ENCODE peak calls at places on chromosomes 3 and 15, in eight cellular contexts. One of them, this sample, is unnamed. For H3K36me3 and H3K27me3, the result is how much of the 10 kb centered on the place peaks cover.

GRCh38 chr15:82919231-82919886 is 33.2 kb downstream of the HOMER2 start:
- DNase-seq in adrenal gland: peak
- DNase-seq in SJSA1: no peak
- DNase-seq in aorta: no peak
- DNase-seq in PC-3: peak
- DNase-seq in astrocyte: no peak
- DNase-seq in GM23248: no peak
- DNase-seq in heart left ventricle: no peak
- DNase-seq in this sample: no peak

GRCh38 chr3:182484682-182485081 is 308.6 kb upstream of the ATP11B start:
- DNase-seq in adrenal gland: no peak
- DNase-seq in SJSA1: no peak
- DNase-seq in aorta: no peak
- DNase-seq in PC-3: no peak
- DNase-seq in astrocyte: no peak
- DNase-seq in GM23248: no peak
- DNase-seq in heart left ventricle: no peak
- DNase-seq in this sample: no peak

GRCh38 chr3:181558870-181559269 is 152.9 kb upstream of the SOX2 start:
- DNase-seq in adrenal gland: no peak
- DNase-seq in SJSA1: no peak
- DNase-seq in aorta: no peak
- DNase-seq in PC-3: no peak
- DNase-seq in astrocyte: peak
- DNase-seq in GM23248: no peak
- DNase-seq in heart left ventricle: no peak
- DNase-seq in this sample: no peak

GRCh38 chr3:89948008-89948407 is 840.6 kb downstream of the EPHA3 start:
- DNase-seq in adrenal gland: no peak
- DNase-seq in SJSA1: no peak
- DNase-seq in aorta: no peak
- DNase-seq in PC-3: no peak
- DNase-seq in astrocyte: no peak
- DNase-seq in GM23248: no peak
- DNase-seq in heart left ventricle: no peak
- DNase-seq in this sample: no peak

GRCh38 chr15:68639926-68640600 is 61.3 kb downstream of the CORO2B start:
- DNase-seq in adrenal gland: no peak
- DNase-seq in SJSA1: no peak
- DNase-seq in aorta: no peak
- DNase-seq in PC-3: peak
- DNase-seq in astrocyte: no peak
- DNase-seq in GM23248: peak
- DNase-seq in heart left ventricle: no peak
- DNase-seq in this sample: no peak

GRCh38 chr3:56802793-56803192 is 1.0 kb upstream of the ARHGEF3 start:
- DNase-seq in adrenal gland: no peak
- DNase-seq in SJSA1: no peak
- DNase-seq in aorta: no peak
- DNase-seq in PC-3: no peak
- DNase-seq in astrocyte: no peak
- DNase-seq in GM23248: no peak
- DNase-seq in heart left ventricle: no peak
- DNase-seq in this sample: no peak

GRCh38 chr3:182382112-182382857 is 411.0 kb upstream of the ATP11B start:
- DNase-seq in adrenal gland: no peak
- DNase-seq in SJSA1: no peak
- DNase-seq in aorta: no peak
- DNase-seq in PC-3: no peak
- DNase-seq in astrocyte: no peak
- DNase-seq in GM23248: no peak
- DNase-seq in heart left ventricle: no peak
- DNase-seq in this sample: no peak

GRCh38 chr3:52238761-52239701 is at the start of gene TWF2:
- DNase-seq in adrenal gland: peak
- DNase-seq in SJSA1: peak
- DNase-seq in aorta: peak
- DNase-seq in PC-3: peak
- DNase-seq in astrocyte: peak
- DNase-seq in GM23248: peak
- DNase-seq in heart left ventricle: peak
- DNase-seq in this sample: peak

GRCh38 chr3:60594025-60594424 is 657.2 kb downstream of the FHIT start:
- DNase-seq in adrenal gland: peak
- DNase-seq in SJSA1: no peak
- DNase-seq in aorta: peak
- DNase-seq in PC-3: peak
- DNase-seq in astrocyte: peak
- DNase-seq in GM23248: no peak
- DNase-seq in heart left ventricle: peak
- DNase-seq in this sample: no peak

GRCh38 chr3:188956839-188957489 is 214.8 kb upstream of the TPRG1 start:
- DNase-seq in adrenal gland: no peak
- DNase-seq in SJSA1: no peak
- DNase-seq in aorta: no peak
- DNase-seq in PC-3: peak
- DNase-seq in astrocyte: peak
- DNase-seq in GM23248: peak
- DNase-seq in heart left ventricle: no peak
- DNase-seq in this sample: no peak

GRCh38 chr3:149363053-149363452 is 14.4 kb downstream of the TM4SF1 start:
- DNase-seq in adrenal gland: no peak
- DNase-seq in SJSA1: no peak
- DNase-seq in aorta: no peak
- DNase-seq in PC-3: peak
- DNase-seq in astrocyte: peak
- DNase-seq in GM23248: peak
- DNase-seq in heart left ventricle: no peak
- DNase-seq in this sample: no peak

GRCh38 chr15:91803260-91803659 is 50.2 kb upstream of the SLCO3A1 start:
- DNase-seq in adrenal gland: no peak
- DNase-seq in SJSA1: no peak
- DNase-seq in aorta: no peak
- DNase-seq in PC-3: no peak
- DNase-seq in astrocyte: no peak
- DNase-seq in GM23248: no peak
- DNase-seq in heart left ventricle: no peak
- DNase-seq in this sample: no peak

GRCh38 chr3:45606991-45607712 is 12.6 kb downstream of the LIMD1 start:
- DNase-seq in adrenal gland: no peak
- DNase-seq in SJSA1: no peak
- DNase-seq in aorta: no peak
- DNase-seq in PC-3: peak
- DNase-seq in astrocyte: peak
- DNase-seq in GM23248: peak
- DNase-seq in heart left ventricle: no peak
- DNase-seq in this sample: no peak

GRCh38 chr15:52283281-52283680 is 12.3 kb downstream of the MYO5C start:
- DNase-seq in adrenal gland: no peak
- DNase-seq in SJSA1: no peak
- DNase-seq in aorta: no peak
- DNase-seq in PC-3: no peak
- DNase-seq in astrocyte: no peak
- DNase-seq in GM23248: no peak
- DNase-seq in heart left ventricle: no peak
- DNase-seq in this sample: no peak

GRCh38 chr15:52281085-52282035 is 14.2 kb downstream of the MYO5C start:
- DNase-seq in adrenal gland: no peak
- DNase-seq in SJSA1: no peak
- DNase-seq in aorta: no peak
- DNase-seq in PC-3: no peak
- DNase-seq in astrocyte: no peak
- DNase-seq in GM23248: peak
- DNase-seq in heart left ventricle: no peak
- DNase-seq in this sample: no peak

GRCh38 chr15:52278636-52279367 is 16.8 kb downstream of the MYO5C start:
- DNase-seq in adrenal gland: no peak
- DNase-seq in SJSA1: no peak
- DNase-seq in aorta: no peak
- DNase-seq in PC-3: no peak
- DNase-seq in astrocyte: no peak
- DNase-seq in GM23248: no peak
- DNase-seq in heart left ventricle: no peak
- DNase-seq in this sample: no peak

GRCh38 chr15:52282418-52282817 is 13.2 kb downstream of the MYO5C start:
- DNase-seq in adrenal gland: no peak
- DNase-seq in SJSA1: no peak
- DNase-seq in aorta: no peak
- DNase-seq in PC-3: no peak
- DNase-seq in astrocyte: no peak
- DNase-seq in GM23248: no peak
- DNase-seq in heart left ventricle: no peak
- DNase-seq in this sample: no peak

GRCh38 chr15:52280326-52281084 is 15.1 kb downstream of the MYO5C start:
- DNase-seq in adrenal gland: no peak
- DNase-seq in SJSA1: no peak
- DNase-seq in aorta: no peak
- DNase-seq in PC-3: no peak
- DNase-seq in astrocyte: no peak
- DNase-seq in GM23248: no peak
- DNase-seq in heart left ventricle: no peak
- DNase-seq in this sample: no peak
- H3K36me3 ChIP-seq in adrenal gland: under half
- H3K36me3 ChIP-seq in SJSA1: under half
- H3K36me3 ChIP-seq in aorta: under half
- H3K36me3 ChIP-seq in PC-3: under half
- H3K36me3 ChIP-seq in astrocyte: under half
- H3K36me3 ChIP-seq in GM23248: under half
- H3K36me3 ChIP-seq in heart left ventricle: under half
- H3K36me3 ChIP-seq in this sample: under half

DNA sequence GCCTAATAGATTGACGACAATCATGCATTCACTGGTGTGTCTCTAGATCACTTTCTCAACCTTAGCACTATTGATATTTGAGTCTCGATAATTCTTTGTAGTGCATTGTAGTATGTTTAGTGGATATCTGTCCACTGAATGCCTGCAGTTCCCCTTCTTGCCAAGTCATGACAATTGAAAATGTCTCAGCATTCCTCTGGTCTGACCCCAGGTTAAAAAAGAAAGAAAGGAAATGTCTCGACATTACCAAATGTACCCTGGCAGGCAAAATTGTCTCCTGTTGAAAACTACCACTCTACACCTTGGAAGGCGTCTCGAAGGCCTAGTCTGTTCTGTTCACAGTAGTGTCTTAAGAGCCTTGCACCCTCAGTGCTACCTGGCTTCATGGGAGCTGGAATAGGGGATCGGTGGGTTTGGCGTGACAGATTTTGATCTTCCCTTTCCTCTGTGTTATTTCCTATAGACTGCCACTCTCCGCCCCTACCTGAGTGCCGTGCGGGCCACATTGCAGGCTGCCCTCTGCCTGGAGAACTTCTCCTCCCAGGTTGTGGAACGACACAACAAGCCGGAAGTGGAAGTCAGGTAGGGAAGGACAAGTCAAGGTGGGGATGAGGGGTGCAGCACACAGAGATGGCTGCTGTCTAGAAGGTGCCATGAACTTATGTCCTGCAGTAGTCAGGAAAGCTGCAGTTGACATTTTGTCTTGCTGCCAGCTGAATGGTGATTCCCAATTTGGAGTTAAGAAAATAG is 4.5 kb downstream of the ARPC4 start:
- DNase-seq in adrenal gland: no peak
- DNase-seq in SJSA1: no peak
- DNase-seq in aorta: peak
- DNase-seq in PC-3: no peak
- DNase-seq in astrocyte: no peak
- DNase-seq in GM23248: no peak
- DNase-seq in heart left ventricle: no peak
- DNase-seq in this sample: no peak
- H3K27ac ChIP-seq in adrenal gland: no peak
- H3K27ac ChIP-seq in SJSA1: no peak
- H3K27ac ChIP-seq in aorta: no peak
- H3K27ac ChIP-seq in PC-3: no peak
- H3K27ac ChIP-seq in astrocyte: no peak
- H3K27ac ChIP-seq in GM23248: no peak
- H3K27ac ChIP-seq in heart left ventricle: no peak
- H3K27ac ChIP-seq in this sample: no peak

DNA sequence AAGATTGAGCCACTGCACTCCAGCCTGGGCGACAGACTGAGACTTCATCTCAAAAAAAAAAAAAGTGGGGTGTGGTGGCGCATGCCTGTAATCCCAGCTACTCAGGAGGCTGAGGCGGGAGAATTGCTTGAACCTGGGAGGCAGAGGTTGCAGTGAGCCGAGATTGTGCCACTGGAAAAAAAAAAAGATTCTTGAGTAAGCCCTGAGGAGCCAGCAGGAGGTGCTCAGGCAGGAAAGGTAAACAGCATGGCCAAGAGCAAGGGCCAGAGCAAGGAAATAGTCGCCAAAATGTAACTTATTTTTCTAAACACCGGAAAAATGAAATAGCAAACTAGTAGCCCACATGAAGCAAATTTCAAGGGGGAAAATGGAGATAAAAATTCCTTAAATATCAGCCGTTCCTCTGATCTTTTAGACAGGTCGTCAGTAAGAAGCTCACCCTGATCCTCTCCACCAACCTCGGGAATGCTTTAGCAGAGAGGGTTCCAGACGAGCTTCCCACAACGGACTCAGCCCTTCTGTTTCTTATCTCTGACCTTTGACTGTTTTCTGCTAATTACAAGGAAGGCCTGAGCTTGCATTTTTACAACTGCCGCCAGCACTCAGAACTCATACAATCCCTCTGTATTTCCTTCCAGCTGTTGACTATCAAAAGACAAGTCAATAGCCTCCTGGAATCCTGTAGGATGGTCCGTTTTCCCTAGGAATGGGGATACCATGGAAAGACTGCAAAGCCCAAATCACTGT is 45.0 kb upstream of the AKAP13 start:
- DNase-seq in adrenal gland: no peak
- DNase-seq in SJSA1: no peak
- DNase-seq in aorta: no peak
- DNase-seq in PC-3: no peak
- DNase-seq in astrocyte: no peak
- DNase-seq in GM23248: no peak
- DNase-seq in heart left ventricle: no peak
- DNase-seq in this sample: no peak
- H3K27me3 ChIP-seq in adrenal gland: under half
- H3K27me3 ChIP-seq in SJSA1: under half
- H3K27me3 ChIP-seq in aorta: under half
- H3K27me3 ChIP-seq in PC-3: under half
- H3K27me3 ChIP-seq in astrocyte: under half
- H3K27me3 ChIP-seq in GM23248: under half
- H3K27me3 ChIP-seq in heart left ventricle: under half
- H3K27me3 ChIP-seq in this sample: under half

GRCh38 chr3:85576091-85576690 is 617.4 kb downstream of the CADM2 start:
- DNase-seq in adrenal gland: peak
- DNase-seq in SJSA1: peak
- DNase-seq in aorta: no peak
- DNase-seq in PC-3: peak
- DNase-seq in astrocyte: no peak
- DNase-seq in GM23248: peak
- DNase-seq in heart left ventricle: no peak
- DNase-seq in this sample: no peak
- H3K36me3 ChIP-seq in adrenal gland: under half
- H3K36me3 ChIP-seq in SJSA1: under half
- H3K36me3 ChIP-seq in aorta: under half
- H3K36me3 ChIP-seq in PC-3: under half
- H3K36me3 ChIP-seq in astrocyte: under half
- H3K36me3 ChIP-seq in GM23248: under half
- H3K36me3 ChIP-seq in heart left ventricle: under half
- H3K36me3 ChIP-seq in this sample: under half